ENCODE peak calls at places on chromosomes 1 and 21, in ten cellular contexts. D, C, V, S, W, M, K, E, F and R are unnamed samples.

GRCh38 chr1:25549273-25550154 is 6.1 kb downstream of the LDLRAP1 start:
- DNase-seq in D (no peak), C (peak), V (peak), S (no peak), W (peak), M (peak), K (peak), E (peak), F (peak), R (peak)

GRCh38 chr1:112735752-112736151 is 20.6 kb upstream of the PPM1J start:
- DNase-seq in D (no peak), C (no peak), V (no peak), S (no peak), W (peak), M (peak), K (no peak), E (peak), F (no peak), R (no peak)

GRCh38 chr1:202164271-202165037 is 4.1 kb upstream of the PTPN7 start:
- DNase-seq in D (no peak), C (no peak), V (no peak), S (no peak), W (no peak), M (no peak), K (peak), E (peak), F (no peak), R (no peak)

GRCh38 chr1:54167422-54168139 is 14.8 kb upstream of the CDCP2 start:
- DNase-seq in D (no peak), C (no peak), V (no peak), S (no peak), W (peak), M (peak), K (no peak), E (no peak), F (no peak), R (no peak)

GRCh38 chr21:41973861-41974751 is 20.3 kb upstream of the C2CD2 start:
- DNase-seq in D (no peak), C (peak), V (no peak), S (no peak), W (no peak), M (no peak), K (peak), E (no peak), F (peak), R (no peak)

GRCh38 chr1:235063068-235063765 is 65.4 kb downstream of the TOMM20 start:
- DNase-seq in D (no peak), C (no peak), V (no peak), S (no peak), W (no peak), M (no peak), K (no peak), E (no peak), F (no peak), R (no peak)

GRCh38 chr1:47409311-47410085 is 6.6 kb upstream of the FOXE3 start:
- DNase-seq in D (peak), C (peak), V (no peak), S (no peak), W (peak), M (peak), K (no peak), E (no peak), F (no peak), R (no peak)

GRCh38 chr1:32886828-32887414 is 630 bp downstream of the HPCA start:
- DNase-seq in D (no peak), C (peak), V (no peak), S (no peak), W (no peak), M (no peak), K (no peak), E (no peak), F (no peak), R (no peak)

GRCh38 chr1:237146247-237146646 is 104.3 kb downstream of the RYR2 start:
- DNase-seq in D (peak), C (no peak), V (no peak), S (peak), W (no peak), M (no peak), K (no peak), E (no peak), F (no peak), R (no peak)

GRCh38 chr1:192513697-192514096 is 61.9 kb upstream of the RGS1 start:
- DNase-seq in D (no peak), C (no peak), V (no peak), S (no peak), W (no peak), M (no peak), K (no peak), E (no peak), F (no peak), R (no peak)

GRCh38 chr21:17911628-17912027 is 92.5 kb upstream of the C21orf91 start:
- DNase-seq in D (no peak), C (no peak), V (no peak), S (no peak), W (peak), M (peak), K (no peak), E (no peak), F (no peak), R (no peak)

GRCh38 chr1:26132825-26133167 is 21.2 kb downstream of the PDIK1L start:
- DNase-seq in D (no peak), C (no peak), V (no peak), S (no peak), W (no peak), M (no peak), K (no peak), E (no peak), F (no peak), R (no peak)

GRCh38 chr1:20345419-20345818 is 54.7 kb downstream of the VWA5B1 start:
- DNase-seq in D (no peak), C (no peak), V (no peak), S (no peak), W (no peak), M (no peak), K (no peak), E (no peak), F (no peak), R (no peak)

GRCh38 chr1:246971322-246971721 is 36.5 kb downstream of the ZNF695 start:
- DNase-seq in D (peak), C (peak), V (peak), S (peak), W (no peak), M (no peak), K (peak), E (peak), F (peak), R (no peak)

GRCh38 chr21:30962013-30962412 is 76.3 kb downstream of the KRTAP19-8 start:
- DNase-seq in D (no peak), C (peak), V (no peak), S (no peak), W (no peak), M (no peak), K (no peak), E (no peak), F (no peak), R (no peak)

GRCh38 chr1:10733967-10734366 is 62.5 kb downstream of the CASZ1 start:
- DNase-seq in D (peak), C (peak), V (peak), S (no peak), W (no peak), M (peak), K (peak), E (peak), F (no peak), R (no peak)

GRCh38 chr1:160342520-160342919 is 530 bp downstream of the COPA start:
- DNase-seq in D (no peak), C (peak), V (no peak), S (no peak), W (peak), M (peak), K (no peak), E (peak), F (no peak), R (no peak)

GRCh38 chr1:241408170-241408569 is 51.2 kb upstream of the RGS7 start:
- DNase-seq in D (no peak), C (peak), V (no peak), S (no peak), W (peak), M (no peak), K (no peak), E (no peak), F (no peak), R (no peak)